ENCODE peak calls at places on chromosomes 2 and 18, in seven cellular contexts. U is OCI-LY7, M is choroid plexus epithelial cell, K is gastrocnemius medialis, S is coronary artery, W is dorsolateral prefrontal cortex, J is ovary. T is an unnamed sample.

GRCh38 chr2:210072922-210073509 is 70.6 kb downstream of the RPE start:
- DNase-seq in S (no peak), J (no peak), K (no peak), M (peak; percentile 79), W (no peak), U (peak; percentile 58), T (peak; percentile 15)

GRCh38 chr2:197706839-197707207 is 1.7 kb downstream of the MARS2 start:
- DNase-seq in M (no peak), J (no peak), K (no peak), S (no peak), U (no peak), W (no peak), T (no peak)

GRCh38 chr2:215825709-215826108 is 187.6 kb downstream of the MREG start:
- DNase-seq in M (peak; percentile 48), W (no peak), K (no peak), U (no peak), S (no peak), J (no peak), T (no peak)

GRCh38 chr2:84646514-84646913 is 130.2 kb downstream of the DNAH6 start:
- DNase-seq in U (no peak), M (peak; percentile 2), J (no peak), W (no peak), S (no peak), K (no peak), T (no peak)

GRCh38 chr2:191148766-191149165 is 2.0 kb downstream of the STAT4 start:
- DNase-seq in J (no peak), K (no peak), M (no peak), U (no peak), W (no peak), S (no peak), T (peak; percentile 20)

GRCh38 chr2:234403074-234403473 is 93.8 kb downstream of the ARL4C start:
- DNase-seq in S (no peak), U (no peak), W (no peak), J (no peak), K (no peak), M (no peak), T (no peak)

GRCh38 chr18:55390898-55391297 is 197.1 kb downstream of the TCF4 start:
- DNase-seq in J (no peak), S (no peak), U (no peak), W (no peak), M (no peak), K (no peak), T (no peak)

GRCh38 chr2:217294211-217294610 is 434.3 kb upstream of the TNP1 start:
- DNase-seq in W (no peak), K (no peak), U (no peak), J (no peak), S (no peak), M (no peak), T (no peak)

GRCh38 chr18:47767699-47768098 is 162.8 kb downstream of the SMAD2 start:
- DNase-seq in W (no peak), U (no peak), S (no peak), M (peak; percentile 2), K (no peak), J (no peak), T (no peak)

GRCh38 chr2:145012214-145012670 is 492.3 kb upstream of the ZEB2 start:
- DNase-seq in W (no peak), S (no peak), K (no peak), J (no peak), U (no peak), M (peak; percentile 35), T (no peak)

GRCh38 chr2:65671670-65672069 is 239.3 kb upstream of the SPRED2 start:
- DNase-seq in U (no peak), M (no peak), S (no peak), K (no peak), W (no peak), J (no peak), T (no peak)

GRCh38 chr2:173059292-173059691 is 16.4 kb upstream of the MAP3K20 start:
- DNase-seq in W (no peak), S (no peak), J (no peak), M (no peak), U (peak; percentile 18), K (no peak), T (no peak)

GRCh38 chr2:16652296-16653082 is 13.1 kb downstream of the CYRIA start:
- DNase-seq in S (peak; percentile 69), W (no peak), J (peak; percentile 69), M (peak; percentile 77), U (no peak), K (no peak), T (no peak)

GRCh38 chr2:144707927-144708326 is 188.0 kb upstream of the ZEB2 start:
- DNase-seq in W (no peak), K (no peak), J (no peak), M (no peak), S (no peak), U (no peak), T (no peak)

GRCh38 chr2:63300835-63301234 is 250.2 kb downstream of the OTX1 start:
- DNase-seq in S (no peak), M (no peak), U (peak; percentile 38), W (no peak), J (no peak), K (no peak), T (peak; percentile 10)

GRCh38 chr2:233319256-233319655 is 11.6 kb downstream of the SAG start:
- DNase-seq in K (no peak), J (no peak), W (no peak), S (no peak), M (no peak), U (no peak), T (no peak)

GRCh38 chr18:22170421-22171262 is 1.3 kb downstream of the GATA6 start:
- DNase-seq in S (peak; percentile 82), W (no peak), J (peak; percentile 81), M (peak; percentile 80), K (no peak), U (no peak), T (peak; percentile 35)

GRCh38 chr2:237490009-237490804 is 3.2 kb downstream of the MLPH start:
- DNase-seq in S (peak; percentile 24), W (peak; percentile 0), M (no peak), U (no peak), K (no peak), J (no peak), T (no peak)

GRCh38 chr2:101597347-101597944 is 100.1 kb upstream of the MAP4K4 start:
- DNase-seq in W (no peak), U (no peak), S (no peak), J (no peak), M (peak; percentile 88), K (no peak), T (no peak)

GRCh38 chr18:70892381-70892780 is 603.5 kb downstream of the SOCS6 start:
- DNase-seq in W (no peak), J (no peak), K (no peak), M (no peak), U (no peak), S (no peak), T (no peak)

GRCh38 chr2:70613510-70613909 is 59.9 kb upstream of the TGFA start:
- DNase-seq in S (no peak), K (no peak), U (no peak), M (no peak), J (no peak), W (no peak), T (no peak)

GRCh38 chr2:55888941-55889340 is 34.6 kb downstream of the EFEMP1 start:
- DNase-seq in M (no peak), J (no peak), U (no peak), W (peak; percentile 35), S (no peak), K (no peak), T (no peak)

GRCh38 chr18:63240541-63241316 is 78.8 kb downstream of the BCL2 start:
- DNase-seq in S (no peak), J (no peak), M (no peak), U (no peak), K (no peak), W (no peak), T (no peak)

GRCh38 chr2:37168217-37168981 is 11.6 kb upstream of the EIF2AK2 start:
- DNase-seq in W (no peak), J (no peak), M (peak; percentile 80), S (no peak), U (peak; percentile 60), K (no peak), T (peak; percentile 47)

GRCh38 chr2:109582928-109583895 is 30.6 kb downstream of the SEPTIN10 start:
- DNase-seq in J (no peak), M (peak; percentile 64), K (no peak), U (no peak), S (no peak), W (no peak), T (no peak)
- TF ChIP-seq CTCF in J (no peak), M (peak; percentile 32), K (no peak), U (no peak), S (no peak), W (no peak), T (no peak)

GRCh38 chr2:159712194-159712928 is at the start of gene MARCHF7:
- DNase-seq in U (peak; percentile 95), S (peak; percentile 97), J (peak; percentile 97), M (peak; percentile 97), K (peak; percentile 95), W (peak; percentile 94), T (peak; percentile 97)
- TF ChIP-seq CTCF in U (peak; percentile 70), S (peak; percentile 42), J (peak; percentile 62), M (peak; percentile 56), K (peak; percentile 66), W (no peak), T (peak; percentile 21)

DNA sequence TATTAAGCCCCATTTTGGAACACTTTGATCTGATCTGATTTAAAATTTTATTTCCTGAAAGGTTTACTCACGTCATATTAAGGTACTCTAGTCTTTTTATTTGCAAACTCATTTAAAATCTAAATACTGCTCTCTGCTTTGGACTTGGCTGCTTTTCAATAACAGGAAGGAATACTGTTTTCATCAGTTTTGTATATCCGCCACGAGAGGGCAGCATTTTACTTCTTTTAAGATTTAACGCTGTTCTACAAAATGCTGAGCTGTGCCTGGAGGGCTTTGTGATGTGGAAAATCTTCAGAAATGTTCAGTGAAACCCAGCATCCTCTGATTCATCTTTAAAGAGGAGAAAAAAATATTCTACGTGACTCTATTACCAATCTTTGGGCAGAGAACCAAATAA is 37.5 kb upstream of the SLC38A11 start:
- DNase-seq in J (peak; percentile 54), U (peak; percentile 81), K (no peak), W (no peak), S (no peak), M (peak; percentile 91), T (peak; percentile 65)
- TF ChIP-seq CTCF in J (peak; percentile 41), U (peak; percentile 79), K (peak; percentile 18), W (peak; percentile 56), S (peak; percentile 31), M (peak; percentile 54), T (peak; percentile 71)

DNA sequence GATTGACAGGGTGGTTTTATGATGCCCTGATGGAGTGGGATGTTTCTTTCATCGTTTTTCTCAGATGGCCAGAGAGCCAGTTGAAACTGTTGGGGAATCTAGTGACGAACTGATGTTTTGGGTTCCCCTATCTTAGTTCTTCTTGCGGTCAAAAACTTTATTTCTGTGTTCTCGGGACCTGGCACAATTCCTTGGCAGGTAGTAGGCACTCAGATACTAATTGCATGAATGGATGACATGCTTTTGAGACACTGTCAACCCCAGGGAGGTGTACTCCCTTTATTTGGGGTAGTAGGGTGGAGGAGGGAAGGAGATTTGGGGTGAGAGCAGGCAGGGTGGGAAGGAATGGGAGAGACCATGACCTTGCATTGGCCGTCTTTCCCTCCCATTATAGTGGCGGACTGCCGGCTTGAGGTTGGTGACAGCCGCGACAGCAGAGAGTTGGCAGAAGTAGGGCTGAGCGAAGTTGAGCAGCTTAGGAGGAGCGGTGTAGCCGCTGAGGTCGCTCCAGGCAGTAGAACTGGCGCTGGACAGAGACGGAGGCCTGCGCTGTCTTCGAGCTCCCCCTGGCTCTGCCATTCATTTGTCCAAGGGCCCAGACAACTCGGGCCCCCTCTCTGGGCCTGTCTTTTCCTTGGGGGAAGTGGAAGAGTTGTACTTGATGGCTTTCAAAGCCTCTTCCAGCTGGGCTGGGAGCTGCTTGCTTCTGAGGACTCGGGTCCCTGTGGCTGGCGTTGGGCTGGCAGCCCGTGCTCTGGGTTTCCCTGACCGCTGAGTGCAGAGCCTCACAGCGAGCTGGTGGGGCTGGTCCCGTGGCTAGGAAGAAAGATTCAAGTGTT is 2.6 kb downstream of the TET3 start:
- DNase-seq in M (peak; percentile 52), W (no peak), U (no peak), S (no peak), K (no peak), J (no peak), T (peak; percentile 70)
- TF ChIP-seq CTCF in M (peak; percentile 54), W (no peak), U (no peak), S (no peak), K (no peak), J (no peak), T (peak; percentile 26)